ENCODE peak calls at places on chromosomes 3 and 15, in nine cellular contexts. Q is GM23248; N is IMR-90; Y is Peyer's patch; K is upper lobe of right lung; A is heart left ventricle; S is CD4-positive, alpha-beta T cell; Z is right lobe of liver; V is H9. U is an unnamed sample. For H3K9me3, the result is how much of the 10 kb centered on the place peaks cover.

GRCh38 chr3:141085331-141086047 is 34.3 kb downstream of the SPSB4 start:
- DNase-seq in Q (no peak), N (no peak), Y (no peak), K (no peak), A (no peak), S (no peak), Z (no peak), V (no peak), U (no peak)

GRCh38 chr3:123068227-123069020 is 1.6 kb downstream of the PDIA5 start:
- DNase-seq in Q (peak), N (no peak), Y (no peak), K (no peak), A (no peak), S (no peak), Z (peak), V (peak), U (no peak)

GRCh38 chr3:143955113-143955512 is 16.5 kb upstream of the DIPK2A start:
- DNase-seq in Q (no peak), N (no peak), Y (no peak), K (no peak), A (no peak), S (no peak), Z (no peak), V (no peak), U (no peak)

GRCh38 chr3:108554233-108554632 is 35.0 kb downstream of the CIP2A start:
- DNase-seq in Q (peak), N (peak), Y (no peak), K (no peak), A (no peak), S (no peak), Z (no peak), V (no peak), U (no peak)

GRCh38 chr15:51172190-51172589 is 77.5 kb upstream of the TNFAIP8L3 start:
- DNase-seq in Q (peak), N (peak), Y (no peak), K (no peak), A (no peak), S (no peak), Z (no peak), V (no peak), U (peak)

GRCh38 chr15:97224191-97224641 is 736.3 kb upstream of the ARRDC4 start:
- DNase-seq in Q (no peak), N (no peak), Y (no peak), K (no peak), A (peak), S (no peak), Z (no peak), V (no peak), U (no peak)

GRCh38 chr3:8969246-8969645 is 6.0 kb upstream of the RAD18 start:
- DNase-seq in Q (no peak), N (no peak), Y (no peak), K (no peak), A (no peak), S (no peak), Z (no peak), V (no peak), U (no peak)

GRCh38 chr3:194775731-194776130 is 90.0 kb downstream of the FAM43A start:
- DNase-seq in Q (peak), N (no peak), Y (no peak), K (no peak), A (no peak), S (no peak), Z (no peak), V (no peak), U (peak)

GRCh38 chr15:84736375-84736774 is 12.0 kb upstream of the ZNF592 start:
- DNase-seq in Q (no peak), N (no peak), Y (no peak), K (no peak), A (no peak), S (peak), Z (no peak), V (no peak), U (no peak)

DNA sequence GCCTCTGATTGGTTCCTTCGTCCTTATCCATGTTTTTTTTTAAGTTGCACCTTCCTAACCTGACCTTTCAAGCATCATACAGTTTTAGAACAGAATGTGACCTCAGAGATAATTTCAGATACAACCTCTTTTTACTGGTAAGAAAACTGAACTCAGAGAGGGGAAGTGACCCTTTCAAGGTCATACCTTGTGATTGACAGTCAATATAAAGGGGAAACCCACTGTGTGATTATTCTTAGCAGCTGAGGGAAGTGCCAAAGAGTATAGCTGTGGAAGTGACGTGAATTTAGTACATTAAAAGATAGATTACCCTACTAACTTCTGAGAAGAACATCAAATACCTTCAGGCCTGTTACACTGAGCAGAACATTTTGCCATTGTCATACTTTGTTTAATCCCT is 319.4 kb downstream of the NEK10 start:
- DNase-seq in Q (no peak), N (no peak), Y (no peak), K (no peak), A (no peak), S (no peak), Z (no peak), V (no peak), U (no peak)
- H3K9me3 ChIP-seq in Q (under half), N (under half), Y (under half), K (under half), A (under half), S (under half), Z (under half), V (under half), U (under half)

DNA sequence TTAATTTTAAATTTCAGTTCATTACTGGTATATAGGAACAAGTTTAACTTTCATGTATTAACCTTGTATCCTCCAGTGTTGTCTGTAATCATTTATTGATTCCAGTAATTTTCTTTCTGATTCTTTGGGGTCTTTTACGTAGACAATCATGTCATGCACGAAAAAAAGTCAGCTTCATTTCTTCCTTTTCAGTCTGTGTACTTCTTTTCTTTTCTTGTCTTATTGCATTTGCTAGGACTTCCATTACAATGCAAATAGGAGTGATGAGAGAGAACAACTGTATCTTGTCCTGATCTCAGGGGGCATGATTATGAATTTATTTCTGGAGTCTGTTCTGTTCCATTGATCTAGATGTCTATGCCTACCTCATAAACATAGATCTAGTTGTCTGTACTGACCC is 56.5 kb downstream of the STT3B start:
- DNase-seq in Q (no peak), N (no peak), Y (no peak), K (no peak), A (no peak), S (no peak), Z (no peak), V (no peak), U (no peak)
- H3K9me3 ChIP-seq in Q (under half), N (under half), Y (under half), K (under half), A (under half), S (under half), Z (under half), V (under half), U (under half)

DNA sequence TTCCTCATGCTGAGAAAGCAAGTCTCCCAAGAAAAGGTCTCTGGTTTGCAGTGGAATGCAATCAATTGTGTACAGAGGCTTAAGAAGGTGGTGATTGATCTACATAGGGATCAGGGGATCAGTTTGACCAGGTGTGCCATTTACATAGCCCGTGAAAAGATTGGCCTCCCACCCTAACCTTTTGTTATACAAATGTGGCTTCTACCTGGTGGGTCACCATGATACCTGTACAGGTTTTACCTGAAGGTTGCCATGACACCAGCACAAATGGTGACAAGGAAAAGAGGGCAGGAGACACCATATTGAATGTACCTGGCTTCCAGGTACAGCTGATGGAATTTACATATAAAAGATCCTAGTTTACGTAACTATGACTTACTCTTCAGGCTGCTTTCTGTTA is 25.5 kb upstream of the TEX55 start:
- DNase-seq in Q (no peak), N (no peak), Y (no peak), K (no peak), A (no peak), S (no peak), Z (no peak), V (peak), U (no peak)
- H3K9me3 ChIP-seq in Q (under half), N (under half), Y (under half), K (under half), A (under half), S (under half), Z (under half), V (under half), U (under half)

GRCh38 chr3:102224171-102224570 is 210.6 kb upstream of the ZPLD1 start:
- DNase-seq in Q (peak), N (peak), Y (peak), K (no peak), A (no peak), S (peak), Z (peak), V (no peak), U (peak)
- H3K9me3 ChIP-seq in Q (under half), N (under half), Y (under half), K (under half), A (under half), S (under half), Z (under half), V (under half), U (under half)

DNA sequence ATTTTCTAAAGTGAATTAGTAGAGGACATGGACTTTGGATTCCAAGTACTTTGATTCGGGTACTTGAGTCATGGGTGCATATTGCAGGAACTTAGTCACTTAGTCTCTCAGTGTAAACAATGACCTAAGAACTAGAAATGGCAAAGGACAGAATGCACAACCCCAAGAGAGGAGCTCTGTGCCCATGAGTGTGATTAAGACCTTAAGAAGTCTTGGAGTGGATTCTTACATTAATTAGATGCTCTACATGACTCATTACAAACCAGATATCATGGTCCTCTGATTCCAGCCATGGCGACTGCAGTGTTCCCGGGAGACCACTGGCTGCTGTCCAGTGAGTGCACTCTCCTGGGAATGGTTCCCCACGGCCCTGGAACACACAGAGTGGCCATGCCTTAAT is 251.5 kb downstream of the GABRG3 start:
- DNase-seq in Q (peak), N (no peak), Y (no peak), K (no peak), A (no peak), S (no peak), Z (no peak), V (no peak), U (peak)
- H3K9me3 ChIP-seq in Q (under half), N (under half), Y (under half), K (under half), A (under half), S (under half), Z (under half), V (under half), U (under half)

GRCh38 chr3:13896473-13897154 is 16.7 kb upstream of the WNT7A start:
- DNase-seq in Q (peak), N (peak), Y (no peak), K (no peak), A (no peak), S (peak), Z (no peak), V (peak), U (peak)

GRCh38 chr3:13902648-13903238 is 22.9 kb upstream of the WNT7A start:
- DNase-seq in Q (no peak), N (no peak), Y (no peak), K (no peak), A (no peak), S (no peak), Z (no peak), V (no peak), U (no peak)

DNA sequence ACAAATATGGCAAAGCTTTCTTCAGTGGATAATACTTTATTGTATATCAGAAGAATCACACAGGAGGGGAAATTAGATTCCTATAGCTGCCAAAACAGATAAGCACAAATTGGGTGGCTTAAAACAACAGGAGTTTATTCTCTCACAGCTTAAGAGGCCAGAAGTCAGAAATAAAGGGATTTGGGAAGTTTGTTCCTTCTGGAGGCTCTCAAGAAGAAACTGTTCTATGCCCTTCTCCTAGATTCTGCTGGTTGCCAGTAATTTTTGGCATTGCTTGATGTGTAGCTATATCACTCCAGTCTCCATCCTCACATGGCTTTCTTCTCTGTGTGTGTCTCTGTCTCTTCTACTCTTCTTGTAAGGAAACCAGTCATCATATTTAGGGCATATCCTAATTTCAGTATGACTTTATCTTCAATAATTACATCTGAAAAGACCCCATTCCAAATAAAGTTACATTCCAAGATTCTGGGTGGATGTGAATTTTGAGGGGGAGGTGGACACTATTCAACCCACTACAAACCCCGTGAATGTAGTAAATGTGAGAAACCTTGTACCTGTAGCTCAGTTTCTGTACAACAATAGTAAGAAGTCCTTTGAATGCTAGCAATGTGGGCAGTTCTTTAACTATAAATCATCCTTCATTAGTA is 22.2 kb upstream of the WNT7A start:
- DNase-seq in Q (no peak), N (no peak), Y (no peak), K (no peak), A (no peak), S (no peak), Z (no peak), V (no peak), U (no peak)
- H3K9me3 ChIP-seq in Q (under half), N (under half), Y (under half), K (under half), A (under half), S (half or more), Z (under half), V (under half), U (under half)